ENCODE peak calls at places on chromosome 21, in nine cellular contexts. B is PC-3; N is naive thymus-derived CD4-positive, alpha-beta T cell; D is psoas muscle; L is mucosa of descending colon; O is activated T-cell treated with anti-CD3 and anti-CD28 coated beads, Interleukin-2, amount 50 U/mL, for 72 hours; C is RWPE2; M is aorta; V is pancreas. U is an unnamed sample.

GRCh38 chr21:17783816-17784598 is 35.1 kb downstream of the C21orf91 start:
- ATAC-seq in B (no peak), N (peak), D (no peak), L (peak), O (peak), C (peak), M (no peak), V (peak), U (no peak)

GRCh38 chr21:42389449-42389835 is 6.4 kb downstream of the TMPRSS3 start:
- ATAC-seq in B (peak), N (no peak), D (no peak), L (peak), O (no peak), C (no peak), M (no peak), V (peak), U (no peak)

GRCh38 chr21:40936151-40936550 is 89.2 kb upstream of the DSCAM start:
- ATAC-seq in B (no peak), N (no peak), D (no peak), L (no peak), O (no peak), C (no peak), M (no peak), V (no peak), U (no peak)

GRCh38 chr21:27429612-27430361 is 462.9 kb upstream of the ADAMTS5 start:
- ATAC-seq in B (no peak), N (no peak), D (no peak), L (peak), O (no peak), C (no peak), M (peak), V (peak), U (no peak)

GRCh38 chr21:8992731-8993174 is 1528.6 kb upstream of the TPTE start:
- ATAC-seq in B (no peak), N (peak), D (peak), L (peak), O (peak), C (no peak), M (peak), V (peak), U (peak)

GRCh38 chr21:31786164-31786920 is 54.4 kb upstream of the SCAF4 start:
- ATAC-seq in B (no peak), N (no peak), D (no peak), L (no peak), O (no peak), C (no peak), M (no peak), V (no peak), U (no peak)

GRCh38 chr21:36396971-36397370 is 11.8 kb downstream of the CHAF1B start:
- ATAC-seq in B (no peak), N (no peak), D (no peak), L (no peak), O (no peak), C (no peak), M (no peak), V (no peak), U (no peak)

GRCh38 chr21:36973986-36974850 is 7.7 kb upstream of the HLCS start:
- ATAC-seq in B (no peak), N (no peak), D (no peak), L (peak), O (peak), C (no peak), M (no peak), V (no peak), U (no peak)

GRCh38 chr21:15667010-15667409 is 62.8 kb upstream of the USP25 start:
- ATAC-seq in B (peak), N (no peak), D (no peak), L (no peak), O (no peak), C (peak), M (no peak), V (no peak), U (no peak)